ENCODE peak calls at places on chromosomes 6 and 20, in five cellular contexts. K, H, S, O and B are unnamed samples. For H3K4me1, the result is how much of the 10 kb centered on the place peaks cover.

GRCh38 chr6:14053776-14054175 is 63.8 kb upstream of the CD83 start:
- DNase-seq in S (no peak), H (no peak), O (no peak), K (no peak), B (no peak)

GRCh38 chr20:21184810-21185209 is 58.9 kb downstream of the KIZ start:
- DNase-seq in S (no peak), H (no peak), O (no peak), K (no peak), B (no peak)

GRCh38 chr20:45510242-45510862 is 5.1 kb downstream of the SPINT3 start:
- DNase-seq in H (no peak), K (no peak), S (no peak), O (no peak), B (no peak)

GRCh38 chr20:56628015-56628872 is 862 bp upstream of the TFAP2C start:
- DNase-seq in S (peak), O (no peak), K (peak), H (no peak), B (no peak)

GRCh38 chr20:1331101-1331500 is 2.2 kb upstream of the SDCBP2 start:
- DNase-seq in O (no peak), S (peak), K (no peak), H (no peak), B (no peak)

GRCh38 chr6:19838442-19839236 is 1.5 kb downstream of the ID4 start:
- DNase-seq in K (peak), H (peak), O (peak), S (peak), B (no peak)

GRCh38 chr6:30722280-30723112 is 2.3 kb downstream of the TUBB start:
- DNase-seq in H (peak), O (peak), S (peak), K (peak), B (peak)

GRCh38 chr6:63565727-63566625 is 6.3 kb upstream of the LOC128125822 start:
- DNase-seq in K (no peak), H (no peak), S (no peak), O (no peak), B (no peak)

GRCh38 chr6:324729-325125 is 32.4 kb downstream of the DUSP22 start:
- DNase-seq in S (no peak), O (no peak), H (no peak), K (peak), B (no peak)

GRCh38 chr6:122145246-122145645 is 254.2 kb upstream of the HSF2 start:
- DNase-seq in K (no peak), O (no peak), H (no peak), S (no peak), B (no peak)

GRCh38 chr6:75326557-75327258 is 42.1 kb upstream of the TMEM30A start:
- DNase-seq in S (no peak), K (no peak), O (peak), H (no peak), B (no peak)

GRCh38 chr6:53962631-53963030 is 148.6 kb upstream of the MLIP start:
- DNase-seq in K (no peak), S (no peak), H (no peak), O (no peak), B (no peak)

GRCh38 chr20:57680131-57680716 is 29.6 kb downstream of the PMEPA1 start:
- DNase-seq in H (no peak), O (no peak), S (no peak), K (no peak), B (no peak)

GRCh38 chr6:246349-246748 is 45.9 kb upstream of the DUSP22 start:
- DNase-seq in K (no peak), O (no peak), S (no peak), H (no peak), B (no peak)

GRCh38 chr6:37283268-37283667 is 25.3 kb upstream of the TMEM217 start:
- DNase-seq in S (no peak), K (no peak), H (no peak), O (no peak), B (no peak)

GRCh38 chr6:109393882-109394281 is 11.6 kb upstream of the CD164 start:
- DNase-seq in S (no peak), H (no peak), K (no peak), O (no peak), B (no peak)

GRCh38 chr20:15449061-15449460 is 1111.6 kb upstream of the FLRT3 start:
- DNase-seq in O (no peak), K (no peak), H (no peak), S (no peak), B (no peak)

GRCh38 chr6:169884158-169884557 is 132.7 kb downstream of the ERMARD start:
- DNase-seq in H (no peak), S (peak), O (no peak), K (no peak), B (no peak)

GRCh38 chr6:154995241-154996162 is at the start of gene TIAM2:
- DNase-seq in K (peak), S (peak), H (no peak), O (peak), B (no peak)

GRCh38 chr20:10557685-10558084 is 116.1 kb downstream of the JAG1 start:
- DNase-seq in H (no peak), S (no peak), K (no peak), O (no peak), B (no peak)

GRCh38 chr20:62812907-62813200 is 4.0 kb upstream of the COL9A3 start:
- DNase-seq in K (no peak), O (no peak), S (no peak), H (no peak), B (no peak)

GRCh38 chr6:39530201-39530759 is 194.9 kb downstream of the KIF6 start:
- DNase-seq in K (no peak), H (no peak), O (no peak), S (no peak), B (no peak)

GRCh38 chr6:68654134-68654533 is 19.1 kb downstream of the ADGRB3 start:
- DNase-seq in S (no peak), O (no peak), K (no peak), H (no peak), B (no peak)

GRCh38 chr20:18590163-18590562 is 2.3 kb downstream of the DTD1 start:
- DNase-seq in H (no peak), S (no peak), K (no peak), O (no peak), B (no peak)

GRCh38 chr20:18585134-18585533 is 2.7 kb upstream of the DTD1 start:
- DNase-seq in H (no peak), S (no peak), O (no peak), K (no peak), B (no peak)

GRCh38 chr20:18588554-18589043 is 745 bp downstream of the DTD1 start:
- DNase-seq in S (peak), K (no peak), H (no peak), O (no peak), B (peak)

DNA sequence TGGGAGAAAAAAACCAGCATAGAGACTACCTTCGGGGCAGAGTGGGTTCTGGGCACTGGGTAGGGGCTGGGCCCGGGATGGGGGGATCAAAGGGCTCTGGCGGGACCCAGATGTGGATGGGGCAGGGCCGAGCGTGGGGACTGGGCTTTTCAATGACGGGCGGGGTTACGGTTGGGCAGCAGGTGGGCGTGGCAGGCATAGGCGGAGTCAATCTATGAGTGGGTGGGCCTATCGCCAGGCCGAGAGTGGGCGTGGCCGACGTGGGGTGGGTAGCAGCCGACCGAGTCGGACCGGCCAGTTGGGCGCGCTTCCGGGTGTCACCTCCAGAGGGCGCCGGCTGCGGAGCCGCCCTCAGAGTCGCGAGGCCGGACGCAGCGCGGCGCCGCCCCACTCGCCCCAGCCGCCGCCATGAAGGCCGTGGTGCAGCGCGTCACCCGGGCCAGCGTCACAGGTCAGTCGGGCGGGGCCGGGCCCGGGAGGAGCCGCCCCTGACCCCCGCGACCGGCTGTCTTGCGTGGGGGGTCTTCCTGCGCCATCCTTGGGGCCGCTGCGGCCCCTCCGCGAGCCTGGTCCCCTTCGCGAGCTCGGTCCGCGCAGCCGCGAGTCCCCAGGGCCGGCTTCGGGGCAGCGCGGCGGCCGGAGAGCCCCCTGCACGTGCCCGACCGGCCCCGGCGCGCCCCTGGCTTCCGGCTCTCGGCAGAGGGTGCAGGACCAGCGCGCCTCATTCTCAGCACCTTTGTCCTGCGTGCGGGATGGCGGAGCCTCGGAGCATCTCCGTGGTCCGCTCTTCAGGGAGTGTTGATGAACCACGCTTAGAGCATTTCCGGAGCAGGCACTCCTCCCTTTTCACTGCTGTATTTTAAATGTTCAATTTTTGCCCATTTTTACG is at the start of gene DTD1:
- DNase-seq in S (peak), H (peak), K (peak), O (peak), B (peak)
- H3K4me3 ChIP-seq in S (peak), H (peak), K (peak), O (peak), B (peak)

DNA sequence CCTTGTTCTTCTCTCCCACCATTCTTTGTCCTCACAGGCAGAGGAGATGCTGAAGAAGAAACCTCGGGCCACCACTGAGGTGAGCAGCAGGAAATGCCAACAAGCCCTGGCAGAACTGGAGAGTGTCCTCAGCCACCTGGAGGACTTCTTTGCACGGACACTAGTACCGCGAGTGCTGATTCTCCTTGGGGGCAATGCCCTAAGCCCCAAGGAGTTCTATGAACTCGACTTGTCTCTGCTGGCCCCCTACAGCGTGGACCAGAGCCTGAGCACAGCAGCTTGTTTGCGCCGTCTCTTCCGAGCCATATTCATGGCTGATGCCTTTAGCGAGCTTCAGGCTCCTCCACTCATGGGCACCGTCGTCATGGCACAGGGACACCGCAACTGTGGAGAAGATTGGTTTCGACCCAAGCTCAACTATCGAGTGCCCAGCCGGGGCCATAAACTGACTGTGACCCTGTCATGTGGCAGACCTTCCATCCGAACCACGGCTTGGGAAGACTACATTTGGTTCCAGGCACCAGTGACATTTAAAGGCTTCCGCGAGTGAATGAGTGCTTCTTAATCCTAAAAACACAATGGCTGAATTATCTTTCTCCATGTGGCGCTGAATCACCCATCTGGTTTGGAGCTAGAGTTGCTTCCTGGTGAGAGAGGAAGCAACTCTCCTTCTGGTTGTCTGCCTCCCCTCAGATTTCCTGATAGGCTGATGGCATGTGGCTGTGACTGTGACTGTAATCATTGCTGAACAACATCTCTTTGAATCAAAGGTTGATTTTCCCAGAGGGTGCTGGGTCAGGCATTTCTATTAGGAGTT is 4.6 kb downstream of the MAD2L1BP start:
- DNase-seq in O (no peak), H (no peak), S (no peak), K (no peak), B (no peak)
- H3K27ac ChIP-seq in O (no peak), H (no peak), S (no peak), K (no peak), B (no peak)

GRCh38 chr6:167797079-167797870 is 29.4 kb upstream of the AFDN start:
- DNase-seq in K (peak), H (peak), S (peak), O (no peak), B (no peak)

GRCh38 chr6:167797871-167798265 is 28.8 kb upstream of the AFDN start:
- DNase-seq in K (no peak), S (no peak), O (no peak), H (no peak), B (no peak)

GRCh38 chr6:167795321-167795811 is 31.3 kb upstream of the AFDN start:
- DNase-seq in H (peak), K (peak), O (no peak), S (peak), B (no peak)

GRCh38 chr6:167795874-167796667 is 30.6 kb upstream of the AFDN start:
- DNase-seq in K (peak), H (peak), S (peak), O (no peak), B (no peak)

GRCh38 chr6:167796668-167797031 is 30.1 kb upstream of the AFDN start:
- DNase-seq in H (peak), O (no peak), S (no peak), K (peak), B (no peak)
- H3K4me1 ChIP-seq in H (under half), O (under half), S (under half), K (under half), B (under half)

GRCh38 chr6:106973018-106973840 is 1.3 kb downstream of the CD24 start:
- DNase-seq in H (no peak), K (peak), S (no peak), O (peak), B (no peak)

GRCh38 chr6:106974337-106974998 is at the start of gene CD24:
- DNase-seq in H (no peak), K (peak), S (peak), O (peak), B (no peak)

GRCh38 chr6:106974999-106975698 is 620 bp upstream of the CD24 start:
- DNase-seq in S (peak), K (peak), O (peak), H (peak), B (no peak)

GRCh38 chr6:106973841-106974336 is 640 bp downstream of the CD24 start:
- DNase-seq in H (peak), S (no peak), O (peak), K (peak), B (no peak)

DNA sequence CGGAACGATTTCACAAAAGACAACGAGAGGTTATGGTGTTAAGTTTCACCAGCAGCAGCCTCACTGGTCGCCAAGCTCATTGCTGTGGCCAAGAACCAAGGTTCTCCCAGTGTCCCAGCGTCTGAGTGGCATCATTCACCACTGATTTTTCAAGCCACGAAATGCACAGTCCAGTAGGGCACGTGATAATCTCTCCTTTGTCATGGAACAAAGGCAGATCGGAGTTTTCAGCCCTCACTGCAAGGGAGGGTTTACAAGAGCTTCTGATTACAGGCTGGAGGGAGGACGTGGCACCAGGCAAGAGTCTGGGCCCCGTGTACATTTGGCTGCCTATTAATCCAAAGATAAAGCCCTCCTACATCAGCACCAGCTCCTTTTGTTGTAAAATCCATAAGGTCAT is 2.0 kb downstream of the CD24 start:
- DNase-seq in H (no peak), K (no peak), O (peak), S (no peak), B (no peak)
- H3K4me3 ChIP-seq in H (no peak), K (no peak), O (peak), S (peak), B (no peak)

GRCh38 chr6:22883061-22883717 is 313.8 kb downstream of the HDGFL1 start:
- DNase-seq in O (no peak), S (no peak), K (no peak), H (no peak), B (no peak)

GRCh38 chr6:22877946-22878705 is 308.8 kb downstream of the HDGFL1 start:
- DNase-seq in O (no peak), S (no peak), K (no peak), H (no peak), B (no peak)

GRCh38 chr6:22882581-22882980 is 313.2 kb downstream of the HDGFL1 start:
- DNase-seq in H (no peak), K (no peak), S (no peak), O (no peak), B (no peak)

GRCh38 chr6:22878706-22879105 is 309.3 kb downstream of the HDGFL1 start:
- DNase-seq in H (no peak), O (no peak), K (no peak), S (no peak), B (no peak)

GRCh38 chr6:22880686-22881433 is 311.5 kb downstream of the HDGFL1 start:
- DNase-seq in K (no peak), H (no peak), S (no peak), O (no peak), B (no peak)
- H3K27ac ChIP-seq in K (peak), H (peak), S (no peak), O (no peak), B (no peak)

GRCh38 chr6:41938590-41938989 is 3.0 kb downstream of the CCND3 start:
- DNase-seq in H (no peak), O (no peak), K (no peak), S (no peak), B (no peak)
- H3K4me1 ChIP-seq in H (under half), O (under half), K (half or more), S (under half), B (half or more)